ENCODE peak calls at places on chromosome 6, in eight cellular contexts. Z is breast epithelium, M is K562, V is spleen, G is sigmoid colon, X is stomach, O is SK-N-SH, U is H1. N is an unnamed sample.

GRCh38 chr6:146819596-146820320 is 221.0 kb downstream of the ADGB start:
- DNase-seq in Z (no peak), M (no peak), V (no peak), G (no peak), X (no peak), O (no peak), U (no peak), N (no peak)

GRCh38 chr6:155832596-155832995 is 377.0 kb upstream of the NOX3 start:
- DNase-seq in Z (no peak), M (no peak), V (no peak), G (no peak), X (no peak), O (no peak), U (no peak), N (no peak)

GRCh38 chr6:42251911-42252637 is 34.4 kb upstream of the MRPS10 start:
- DNase-seq in Z (no peak), M (no peak), V (no peak), G (peak; percentile 71), X (peak; percentile 56), O (peak; percentile 86), U (no peak), N (peak; percentile 64)

GRCh38 chr6:125586074-125586473 is 163.4 kb upstream of the HEY2 start:
- DNase-seq in Z (no peak), M (no peak), V (no peak), G (no peak), X (no peak), O (no peak), U (no peak), N (no peak)

GRCh38 chr6:42322676-42323075 is 105.0 kb upstream of the MRPS10 start:
- DNase-seq in Z (no peak), M (peak; percentile 41), V (no peak), G (no peak), X (no peak), O (no peak), U (peak; percentile 70), N (no peak)

GRCh38 chr6:5115168-5115567 is 30.0 kb downstream of the PPP1R3G start:
- DNase-seq in Z (no peak), M (no peak), V (no peak), G (no peak), X (no peak), O (no peak), U (no peak), N (peak; percentile 40)

GRCh38 chr6:32692019-32692418 is 25.6 kb upstream of the HLA-DQB1 start:
- DNase-seq in Z (no peak), M (no peak), V (no peak), G (no peak), X (peak; percentile 43), O (no peak), U (no peak), N (peak; percentile 54)

GRCh38 chr6:143125455-143125854 is 64.8 kb downstream of the AIG1 start:
- DNase-seq in Z (no peak), M (no peak), V (no peak), G (no peak), X (no peak), O (peak; percentile 20), U (no peak), N (no peak)

GRCh38 chr6:76942203-76942971 is 520.9 kb downstream of the HTR1B start:
- DNase-seq in Z (no peak), M (no peak), V (no peak), G (no peak), X (no peak), O (no peak), U (no peak), N (no peak)

GRCh38 chr6:11224252-11224965 is 8.1 kb downstream of the NEDD9 start:
- DNase-seq in Z (no peak), M (no peak), V (no peak), G (no peak), X (no peak), O (no peak), U (no peak), N (no peak)

GRCh38 chr6:3450888-3451287 is 6.0 kb downstream of the SLC22A23 start:
- DNase-seq in Z (no peak), M (no peak), V (no peak), G (no peak), X (no peak), O (no peak), U (no peak), N (no peak)

GRCh38 chr6:106913676-106914280 is 60.8 kb downstream of the CD24 start:
- DNase-seq in Z (no peak), M (no peak), V (no peak), G (no peak), X (no peak), O (no peak), U (no peak), N (no peak)

GRCh38 chr6:40550096-40550731 is 37.0 kb downstream of the LRFN2 start:
- DNase-seq in Z (no peak), M (peak; percentile 73), V (no peak), G (no peak), X (peak; percentile 32), O (peak; percentile 35), U (no peak), N (peak; percentile 24)

GRCh38 chr6:141472550-141472949 is 660.2 kb upstream of the GJE1 start:
- DNase-seq in Z (no peak), M (no peak), V (no peak), G (no peak), X (no peak), O (no peak), U (no peak), N (no peak)

GRCh38 chr6:161444464-161444863 is 170.6 kb upstream of the AGPAT4 start:
- DNase-seq in Z (no peak), M (peak; percentile 26), V (no peak), G (no peak), X (no peak), O (no peak), U (peak; percentile 54), N (no peak)

GRCh38 chr6:14118091-14118439 is 493 bp downstream of the CD83 start:
- DNase-seq in Z (no peak), M (no peak), V (no peak), G (no peak), X (no peak), O (no peak), U (no peak), N (no peak)

GRCh38 chr6:6583836-6584235 is 4.7 kb upstream of the LY86 start:
- DNase-seq in Z (no peak), M (no peak), V (no peak), G (no peak), X (no peak), O (no peak), U (no peak), N (no peak)

GRCh38 chr6:96499781-96500180 is 21.8 kb upstream of the UFL1 start:
- DNase-seq in Z (no peak), M (no peak), V (peak; percentile 74), G (no peak), X (no peak), O (no peak), U (no peak), N (no peak)

GRCh38 chr6:100573169-100573568 is 108.4 kb upstream of the SIM1 start:
- DNase-seq in Z (no peak), M (no peak), V (no peak), G (no peak), X (no peak), O (peak; percentile 7), U (no peak), N (no peak)

GRCh38 chr6:89146748-89147715 is 1.2 kb downstream of the PM20D2 start:
- DNase-seq in Z (no peak), M (no peak), V (no peak), G (no peak), X (no peak), O (no peak), U (no peak), N (no peak)
- TF ChIP-seq POLR2AphosphoS5 in Z (no peak), M (no peak), V (no peak), G (peak; percentile 51), X (no peak), O (no peak), U (no peak), N (no peak)

DNA sequence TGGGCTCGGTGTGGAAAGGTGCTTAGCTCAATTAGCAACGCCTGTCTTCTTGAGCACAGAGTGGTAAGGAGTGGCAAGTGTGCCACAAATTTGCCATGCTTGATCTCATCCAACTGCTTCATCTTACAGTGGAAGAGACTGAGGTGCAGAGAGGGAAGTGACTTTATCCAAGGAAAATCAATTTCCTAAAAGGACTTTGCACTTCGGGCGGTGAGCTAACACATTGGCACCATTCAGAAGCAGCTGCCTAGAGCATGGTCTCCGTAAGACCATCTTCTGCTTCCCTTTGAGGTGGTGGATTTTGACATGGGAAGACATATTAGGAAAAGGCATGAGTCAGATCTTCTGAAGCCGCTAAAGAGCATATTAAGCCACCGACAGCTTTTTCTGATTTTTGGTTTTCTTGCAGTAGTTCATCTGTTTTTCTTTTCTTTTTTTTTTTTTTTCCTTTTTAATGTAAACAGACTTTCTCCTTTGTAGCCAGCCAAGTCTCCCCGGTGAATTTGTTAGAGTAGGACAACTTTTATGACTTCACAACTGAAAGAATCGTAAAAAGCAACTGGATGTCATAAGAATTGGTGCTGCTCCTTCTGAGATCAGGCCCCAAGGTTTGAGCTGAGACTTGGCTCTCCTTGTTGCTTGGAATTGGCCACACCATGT is 273.2 kb downstream of the CDC5L start:
- DNase-seq in Z (no peak), M (no peak), V (no peak), G (no peak), X (no peak), O (no peak), U (no peak), N (no peak)
- H3K4me1 ChIP-seq in Z (no peaks in the 10 kb centered on the region), M (no peaks in the 10 kb centered on the region), V (peaks cover under 1% of the 10 kb centered on the region), G (peaks cover 20% of the 10 kb centered on the region), X (no peaks in the 10 kb centered on the region), O (peaks cover 52% of the 10 kb centered on the region), U (peaks cover 27% of the 10 kb centered on the region), N (no peaks in the 10 kb centered on the region)

DNA sequence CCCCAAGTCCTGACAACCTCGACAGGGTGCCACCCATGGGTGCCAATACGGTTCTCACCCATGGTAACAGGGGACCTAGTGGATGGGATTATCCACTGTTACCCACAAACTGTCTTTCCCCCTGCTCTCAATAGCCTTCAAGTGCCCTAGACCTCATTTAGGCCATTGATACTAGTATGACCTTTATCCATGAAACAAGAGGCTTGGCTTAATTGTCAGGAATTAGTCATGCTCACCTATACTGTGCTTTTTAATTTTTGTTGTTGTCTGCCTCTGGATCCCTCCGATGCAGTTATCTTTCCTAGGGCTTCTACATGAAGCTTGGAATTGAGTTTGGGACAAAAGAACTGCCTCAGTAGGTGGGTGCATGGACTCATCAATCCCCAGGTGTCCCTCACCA is 11.8 kb upstream of the IL22RA2 start:
- DNase-seq in Z (no peak), M (no peak), V (no peak), G (no peak), X (no peak), O (no peak), U (no peak), N (no peak)
- H3K9me3 ChIP-seq in Z (peaks cover 39% of the 10 kb centered on the region), M (peaks cover 6% of the 10 kb centered on the region), V (peaks cover 98% of the 10 kb centered on the region), G (peaks cover 8% of the 10 kb centered on the region), X (peaks cover 69% of the 10 kb centered on the region), O (peaks cover 15% of the 10 kb centered on the region), U (peaks cover 81% of the 10 kb centered on the region), N (peaks cover 29% of the 10 kb centered on the region)

DNA sequence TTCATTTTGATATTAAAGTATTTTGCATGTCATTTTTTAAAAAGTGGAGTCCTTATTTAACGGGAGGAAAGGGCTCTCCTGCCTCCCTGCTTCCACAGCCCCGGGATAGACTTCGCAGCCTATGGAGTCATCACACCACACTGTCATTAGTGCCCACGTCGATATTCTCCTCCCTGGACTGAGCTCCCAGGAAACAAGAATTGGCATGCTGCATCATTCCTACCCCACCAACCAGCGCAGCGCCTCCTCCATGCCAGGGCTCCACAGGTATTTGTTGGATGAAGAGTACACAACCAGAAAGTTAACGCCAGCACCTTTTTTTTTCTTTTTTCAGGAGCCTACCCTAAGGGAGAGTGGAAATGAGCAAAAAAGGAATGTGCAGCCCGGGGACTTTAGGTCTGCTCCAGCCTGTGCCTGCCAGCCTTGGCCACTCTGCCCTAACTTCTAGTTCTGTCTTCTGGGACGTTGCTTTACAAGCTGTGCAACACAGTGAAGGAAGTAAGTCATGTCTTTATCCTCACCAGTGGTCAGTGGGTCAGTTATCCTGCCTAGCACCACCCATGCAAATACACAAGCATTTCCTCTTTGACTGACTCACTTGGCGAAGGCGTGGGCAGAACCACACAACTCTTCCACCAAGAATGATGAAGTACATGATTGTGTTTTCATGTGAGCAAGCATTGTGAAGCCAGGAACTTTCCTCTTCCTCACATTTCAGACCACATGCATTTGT is 180.7 kb upstream of the UST start:
- DNase-seq in Z (peak; percentile 53), M (no peak), V (no peak), G (no peak), X (peak; percentile 44), O (no peak), U (no peak), N (no peak)
- TF ChIP-seq POLR2AphosphoS5 in Z (no peak), M (no peak), V (no peak), G (no peak), X (peak; percentile 13), O (no peak), U (no peak), N (no peak)

N was measured in transverse colon.